ENCODE peak calls at places on chromosome 11, in four cellular contexts. Y, N, W and V are unnamed samples.

GRCh38 chr11:33829430-33830141 is 55.3 kb upstream of the FBXO3 start:
- DNase-seq in Y (peak), N (peak), W (peak), V (peak)

GRCh38 chr11:69382131-69383128 is 88.5 kb downstream of the MYEOV start:
- DNase-seq in Y (peak), N (peak), W (no peak), V (no peak)

GRCh38 chr11:32919338-32919737 is 26.7 kb downstream of the QSER1 start:
- DNase-seq in Y (no peak), N (no peak), W (no peak), V (no peak)

GRCh38 chr11:17013548-17014320 is 480 bp downstream of the PLEKHA7 start:
- DNase-seq in Y (no peak), N (no peak), W (peak), V (peak)

GRCh38 chr11:64864473-64865285 is 13.7 kb downstream of the EHD1 start:
- DNase-seq in Y (peak), N (no peak), W (no peak), V (no peak)

GRCh38 chr11:112863304-112863703 is 97.9 kb upstream of the NCAM1 start:
- DNase-seq in Y (no peak), N (no peak), W (no peak), V (no peak)

GRCh38 chr11:132217856-132218255 is 847.4 kb downstream of the NTM start:
- DNase-seq in Y (no peak), N (no peak), W (no peak), V (no peak)

GRCh38 chr11:83819936-83820549 is 533.9 kb upstream of the CCDC90B start:
- DNase-seq in Y (peak), N (no peak), W (peak), V (peak)

GRCh38 chr11:6333112-6333511 is 12.8 kb upstream of the CAVIN3 start:
- DNase-seq in Y (no peak), N (no peak), W (no peak), V (no peak)

GRCh38 chr11:121451178-121451981 is 734 bp upstream of the SORL1 start:
- DNase-seq in Y (no peak), N (no peak), W (peak), V (no peak)

GRCh38 chr11:91160661-91161060 is 937.8 kb upstream of the CHORDC1 start:
- DNase-seq in Y (no peak), N (no peak), W (no peak), V (no peak)

GRCh38 chr11:60334005-60334620 is 7.1 kb downstream of the MS4A6E start:
- DNase-seq in Y (peak), N (no peak), W (peak), V (peak)

GRCh38 chr11:46391578-46392420 is at the start of gene CHRM4:
- DNase-seq in Y (peak), N (no peak), W (peak), V (peak)

GRCh38 chr11:48063424-48063978 is 83.1 kb downstream of the PTPRJ start:
- DNase-seq in Y (no peak), N (no peak), W (no peak), V (no peak)
- TF ChIP-seq TARDBP in Y (no peak), N (no peak), W (no peak), V (no peak)

GRCh38 chr11:2223153-2223794 is 47.1 kb downstream of the ASCL2 start:
- DNase-seq in Y (no peak), N (no peak), W (no peak), V (no peak)
- TF ChIP-seq TARDBP in Y (no peak), N (no peak), W (no peak), V (no peak)

GRCh38 chr11:2474059-2474901 is 29.5 kb downstream of the KCNQ1 start:
- DNase-seq in Y (peak), N (no peak), W (no peak), V (no peak)
- TF ChIP-seq TARDBP in Y (no peak), N (no peak), W (no peak), V (no peak)

GRCh38 chr11:10725114-10725906 is 25.7 kb upstream of the CTR9 start:
- DNase-seq in Y (no peak), N (no peak), W (no peak), V (no peak)
- TF ChIP-seq TARDBP in Y (no peak), N (no peak), W (no peak), V (no peak)

GRCh38 chr11:28481673-28482480 is 373.7 kb downstream of the METTL15 start:
- DNase-seq in Y (no peak), N (no peak), W (no peak), V (peak)

GRCh38 chr11:28482666-28483065 is 374.5 kb downstream of the METTL15 start:
- DNase-seq in Y (no peak), N (no peak), W (no peak), V (no peak)

GRCh38 chr11:28488336-28488735 is 380.1 kb downstream of the METTL15 start:
- DNase-seq in Y (no peak), N (no peak), W (no peak), V (no peak)

GRCh38 chr11:28483072-28483867 is 375.1 kb downstream of the METTL15 start:
- DNase-seq in Y (no peak), N (no peak), W (no peak), V (no peak)
- TF ChIP-seq TARDBP in Y (no peak), N (no peak), W (no peak), V (no peak)

GRCh38 chr11:94638278-94638901 is 71.2 kb downstream of the PIWIL4 start:
- DNase-seq in Y (no peak), N (no peak), W (no peak), V (no peak)

GRCh38 chr11:94636388-94636787 is 69.2 kb downstream of the PIWIL4 start:
- DNase-seq in Y (no peak), N (no peak), W (no peak), V (no peak)

GRCh38 chr11:94639901-94640721 is 72.9 kb downstream of the PIWIL4 start:
- DNase-seq in Y (peak), N (no peak), W (no peak), V (no peak)

GRCh38 chr11:94641167-94641761 is 74.1 kb downstream of the PIWIL4 start:
- DNase-seq in Y (no peak), N (no peak), W (no peak), V (no peak)

GRCh38 chr11:94638902-94639373 is 71.8 kb downstream of the PIWIL4 start:
- DNase-seq in Y (no peak), N (no peak), W (no peak), V (no peak)
- TF ChIP-seq TARDBP in Y (no peak), N (no peak), W (no peak), V (no peak)

GRCh38 chr11:11583801-11584445 is 37.9 kb downstream of the GALNT18 start:
- DNase-seq in Y (no peak), N (no peak), W (no peak), V (no peak)
- TF ChIP-seq TARDBP in Y (no peak), N (no peak), W (no peak), V (no peak)